ENCODE peak calls at places on chromosomes 7 and 10, in eight cellular contexts. One of them, this sample, is unnamed.

GRCh38 chr7:620052-620451 is 100.4 kb upstream of the PDGFA start:
- DNase-seq in C1 segment of cervical spinal cord: no peak
- DNase-seq in DMS153: no peak
- DNase-seq in EH: peak
- DNase-seq in hepatocyte: peak
- DNase-seq in thoracic aorta: no peak
- DNase-seq in GM23338: peak
- DNase-seq in stimulated activated CD8-positive, alpha-beta memory T cell treated with anti-CD3 and anti-CD28 coated beads, Interleukin-15, amount 100 ng/mL, for 48 hours: no peak
- DNase-seq in this sample: peak

GRCh38 chr10:70863470-70864160 is 24.8 kb downstream of the PCBD1 start:
- DNase-seq in C1 segment of cervical spinal cord: no peak
- DNase-seq in DMS153: no peak
- DNase-seq in EH: peak
- DNase-seq in hepatocyte: no peak
- DNase-seq in thoracic aorta: no peak
- DNase-seq in GM23338: no peak
- DNase-seq in stimulated activated CD8-positive, alpha-beta memory T cell treated with anti-CD3 and anti-CD28 coated beads, Interleukin-15, amount 100 ng/mL, for 48 hours: no peak
- DNase-seq in this sample: no peak

GRCh38 chr10:43131906-43132305 is 6.3 kb upstream of the CSGALNACT2 start:
- DNase-seq in C1 segment of cervical spinal cord: no peak
- DNase-seq in DMS153: no peak
- DNase-seq in EH: no peak
- DNase-seq in hepatocyte: no peak
- DNase-seq in thoracic aorta: no peak
- DNase-seq in GM23338: no peak
- DNase-seq in stimulated activated CD8-positive, alpha-beta memory T cell treated with anti-CD3 and anti-CD28 coated beads, Interleukin-15, amount 100 ng/mL, for 48 hours: no peak
- DNase-seq in this sample: no peak

GRCh38 chr7:1610013-1610677 is 40.3 kb upstream of the PSMG3 start:
- DNase-seq in C1 segment of cervical spinal cord: no peak
- DNase-seq in DMS153: no peak
- DNase-seq in EH: no peak
- DNase-seq in hepatocyte: no peak
- DNase-seq in thoracic aorta: no peak
- DNase-seq in GM23338: no peak
- DNase-seq in stimulated activated CD8-positive, alpha-beta memory T cell treated with anti-CD3 and anti-CD28 coated beads, Interleukin-15, amount 100 ng/mL, for 48 hours: no peak
- DNase-seq in this sample: no peak

GRCh38 chr10:34299105-34299611 is 515.9 kb downstream of the PARD3 start:
- DNase-seq in C1 segment of cervical spinal cord: peak
- DNase-seq in DMS153: no peak
- DNase-seq in EH: peak
- DNase-seq in hepatocyte: no peak
- DNase-seq in thoracic aorta: no peak
- DNase-seq in GM23338: no peak
- DNase-seq in stimulated activated CD8-positive, alpha-beta memory T cell treated with anti-CD3 and anti-CD28 coated beads, Interleukin-15, amount 100 ng/mL, for 48 hours: no peak
- DNase-seq in this sample: peak

GRCh38 chr10:79430506-79430905 is 14.9 kb downstream of the ZCCHC24 start:
- DNase-seq in C1 segment of cervical spinal cord: no peak
- DNase-seq in DMS153: no peak
- DNase-seq in EH: no peak
- DNase-seq in hepatocyte: no peak
- DNase-seq in thoracic aorta: no peak
- DNase-seq in GM23338: no peak
- DNase-seq in stimulated activated CD8-positive, alpha-beta memory T cell treated with anti-CD3 and anti-CD28 coated beads, Interleukin-15, amount 100 ng/mL, for 48 hours: no peak
- DNase-seq in this sample: no peak

GRCh38 chr10:91007656-91008055 is 86.8 kb upstream of the ANKRD1 start:
- DNase-seq in C1 segment of cervical spinal cord: no peak
- DNase-seq in DMS153: no peak
- DNase-seq in EH: no peak
- DNase-seq in hepatocyte: no peak
- DNase-seq in thoracic aorta: no peak
- DNase-seq in GM23338: no peak
- DNase-seq in stimulated activated CD8-positive, alpha-beta memory T cell treated with anti-CD3 and anti-CD28 coated beads, Interleukin-15, amount 100 ng/mL, for 48 hours: no peak
- DNase-seq in this sample: no peak

GRCh38 chr7:4134204-4134603 is 547.9 kb upstream of the FOXK1 start:
- DNase-seq in C1 segment of cervical spinal cord: no peak
- DNase-seq in DMS153: no peak
- DNase-seq in EH: no peak
- DNase-seq in hepatocyte: peak
- DNase-seq in thoracic aorta: no peak
- DNase-seq in GM23338: no peak
- DNase-seq in stimulated activated CD8-positive, alpha-beta memory T cell treated with anti-CD3 and anti-CD28 coated beads, Interleukin-15, amount 100 ng/mL, for 48 hours: no peak
- DNase-seq in this sample: no peak

GRCh38 chr7:39375047-39375873 is 190.9 kb upstream of the YAE1 start:
- DNase-seq in C1 segment of cervical spinal cord: no peak
- DNase-seq in DMS153: no peak
- DNase-seq in EH: no peak
- DNase-seq in hepatocyte: no peak
- DNase-seq in thoracic aorta: no peak
- DNase-seq in GM23338: no peak
- DNase-seq in stimulated activated CD8-positive, alpha-beta memory T cell treated with anti-CD3 and anti-CD28 coated beads, Interleukin-15, amount 100 ng/mL, for 48 hours: no peak
- DNase-seq in this sample: no peak

GRCh38 chr10:30059209-30060107 is at the start of gene JCAD:
- DNase-seq in C1 segment of cervical spinal cord: peak
- DNase-seq in DMS153: no peak
- DNase-seq in EH: peak
- DNase-seq in hepatocyte: peak
- DNase-seq in thoracic aorta: no peak
- DNase-seq in GM23338: peak
- DNase-seq in stimulated activated CD8-positive, alpha-beta memory T cell treated with anti-CD3 and anti-CD28 coated beads, Interleukin-15, amount 100 ng/mL, for 48 hours: peak
- DNase-seq in this sample: peak

GRCh38 chr7:36755484-36755883 is 31.2 kb upstream of the AOAH start:
- DNase-seq in C1 segment of cervical spinal cord: no peak
- DNase-seq in DMS153: no peak
- DNase-seq in EH: no peak
- DNase-seq in hepatocyte: no peak
- DNase-seq in thoracic aorta: no peak
- DNase-seq in GM23338: no peak
- DNase-seq in stimulated activated CD8-positive, alpha-beta memory T cell treated with anti-CD3 and anti-CD28 coated beads, Interleukin-15, amount 100 ng/mL, for 48 hours: no peak
- DNase-seq in this sample: no peak

GRCh38 chr10:7121154-7121797 is 289.6 kb downstream of the SFMBT2 start:
- DNase-seq in C1 segment of cervical spinal cord: peak
- DNase-seq in DMS153: no peak
- DNase-seq in EH: peak
- DNase-seq in hepatocyte: peak
- DNase-seq in thoracic aorta: no peak
- DNase-seq in GM23338: peak
- DNase-seq in stimulated activated CD8-positive, alpha-beta memory T cell treated with anti-CD3 and anti-CD28 coated beads, Interleukin-15, amount 100 ng/mL, for 48 hours: peak
- DNase-seq in this sample: peak

GRCh38 chr7:88013981-88014380 is 79.9 kb downstream of the ADAM22 start:
- DNase-seq in C1 segment of cervical spinal cord: no peak
- DNase-seq in DMS153: no peak
- DNase-seq in EH: no peak
- DNase-seq in hepatocyte: no peak
- DNase-seq in thoracic aorta: no peak
- DNase-seq in GM23338: no peak
- DNase-seq in stimulated activated CD8-positive, alpha-beta memory T cell treated with anti-CD3 and anti-CD28 coated beads, Interleukin-15, amount 100 ng/mL, for 48 hours: no peak
- DNase-seq in this sample: no peak

GRCh38 chr7:44678468-44679179 is 70.0 kb upstream of the ZMIZ2 start:
- DNase-seq in C1 segment of cervical spinal cord: no peak
- DNase-seq in DMS153: no peak
- DNase-seq in EH: peak
- DNase-seq in hepatocyte: peak
- DNase-seq in thoracic aorta: no peak
- DNase-seq in GM23338: no peak
- DNase-seq in stimulated activated CD8-positive, alpha-beta memory T cell treated with anti-CD3 and anti-CD28 coated beads, Interleukin-15, amount 100 ng/mL, for 48 hours: no peak
- DNase-seq in this sample: peak

GRCh38 chr10:15069230-15069629 is 19.3 kb downstream of the ACBD7 start:
- DNase-seq in C1 segment of cervical spinal cord: no peak
- DNase-seq in DMS153: no peak
- DNase-seq in EH: no peak
- DNase-seq in hepatocyte: no peak
- DNase-seq in thoracic aorta: no peak
- DNase-seq in GM23338: no peak
- DNase-seq in stimulated activated CD8-positive, alpha-beta memory T cell treated with anti-CD3 and anti-CD28 coated beads, Interleukin-15, amount 100 ng/mL, for 48 hours: no peak
- DNase-seq in this sample: no peak

GRCh38 chr7:42993038-42993437 is 60.9 kb downstream of the MRPL32 start:
- DNase-seq in C1 segment of cervical spinal cord: no peak
- DNase-seq in DMS153: no peak
- DNase-seq in EH: no peak
- DNase-seq in hepatocyte: peak
- DNase-seq in thoracic aorta: no peak
- DNase-seq in GM23338: peak
- DNase-seq in stimulated activated CD8-positive, alpha-beta memory T cell treated with anti-CD3 and anti-CD28 coated beads, Interleukin-15, amount 100 ng/mL, for 48 hours: no peak
- DNase-seq in this sample: peak

GRCh38 chr10:74991435-74991834 is 120.0 kb upstream of the SAMD8 start:
- DNase-seq in C1 segment of cervical spinal cord: no peak
- DNase-seq in DMS153: no peak
- DNase-seq in EH: peak
- DNase-seq in hepatocyte: peak
- DNase-seq in thoracic aorta: no peak
- DNase-seq in GM23338: peak
- DNase-seq in stimulated activated CD8-positive, alpha-beta memory T cell treated with anti-CD3 and anti-CD28 coated beads, Interleukin-15, amount 100 ng/mL, for 48 hours: no peak
- DNase-seq in this sample: peak

GRCh38 chr7:98868450-98868849 is 1.4 kb downstream of the TMEM130 start:
- DNase-seq in C1 segment of cervical spinal cord: no peak
- DNase-seq in DMS153: no peak
- DNase-seq in EH: no peak
- DNase-seq in hepatocyte: no peak
- DNase-seq in thoracic aorta: no peak
- DNase-seq in GM23338: no peak
- DNase-seq in stimulated activated CD8-positive, alpha-beta memory T cell treated with anti-CD3 and anti-CD28 coated beads, Interleukin-15, amount 100 ng/mL, for 48 hours: no peak
- DNase-seq in this sample: no peak

GRCh38 chr7:148747274-148747673 is 48.6 kb downstream of the CUL1 start:
- DNase-seq in C1 segment of cervical spinal cord: no peak
- DNase-seq in DMS153: peak
- DNase-seq in EH: no peak
- DNase-seq in hepatocyte: peak
- DNase-seq in thoracic aorta: no peak
- DNase-seq in GM23338: peak
- DNase-seq in stimulated activated CD8-positive, alpha-beta memory T cell treated with anti-CD3 and anti-CD28 coated beads, Interleukin-15, amount 100 ng/mL, for 48 hours: no peak
- DNase-seq in this sample: no peak

GRCh38 chr7:98178321-98178720 is 32.9 kb upstream of the BHLHA15 start:
- DNase-seq in C1 segment of cervical spinal cord: peak
- DNase-seq in DMS153: peak
- DNase-seq in EH: no peak
- DNase-seq in hepatocyte: no peak
- DNase-seq in thoracic aorta: no peak
- DNase-seq in GM23338: peak
- DNase-seq in stimulated activated CD8-positive, alpha-beta memory T cell treated with anti-CD3 and anti-CD28 coated beads, Interleukin-15, amount 100 ng/mL, for 48 hours: no peak
- DNase-seq in this sample: no peak

GRCh38 chr10:83371696-83372490 is 767.4 kb upstream of the GHITM start:
- DNase-seq in C1 segment of cervical spinal cord: no peak
- DNase-seq in DMS153: no peak
- DNase-seq in EH: peak
- DNase-seq in hepatocyte: no peak
- DNase-seq in thoracic aorta: no peak
- DNase-seq in GM23338: peak
- DNase-seq in stimulated activated CD8-positive, alpha-beta memory T cell treated with anti-CD3 and anti-CD28 coated beads, Interleukin-15, amount 100 ng/mL, for 48 hours: no peak
- DNase-seq in this sample: no peak

GRCh38 chr7:132368246-132368900 is 207.9 kb downstream of the PLXNA4 start:
- DNase-seq in C1 segment of cervical spinal cord: no peak
- DNase-seq in DMS153: peak
- DNase-seq in EH: no peak
- DNase-seq in hepatocyte: no peak
- DNase-seq in thoracic aorta: no peak
- DNase-seq in GM23338: no peak
- DNase-seq in stimulated activated CD8-positive, alpha-beta memory T cell treated with anti-CD3 and anti-CD28 coated beads, Interleukin-15, amount 100 ng/mL, for 48 hours: no peak
- DNase-seq in this sample: no peak

GRCh38 chr7:155115288-155115687 is 45.2 kb downstream of the HTR5A start:
- DNase-seq in C1 segment of cervical spinal cord: no peak
- DNase-seq in DMS153: no peak
- DNase-seq in EH: no peak
- DNase-seq in hepatocyte: no peak
- DNase-seq in thoracic aorta: no peak
- DNase-seq in GM23338: no peak
- DNase-seq in stimulated activated CD8-positive, alpha-beta memory T cell treated with anti-CD3 and anti-CD28 coated beads, Interleukin-15, amount 100 ng/mL, for 48 hours: no peak
- DNase-seq in this sample: no peak

GRCh38 chr10:77970869-77971803 is 44.6 kb upstream of the DLG5 start:
- DNase-seq in C1 segment of cervical spinal cord: no peak
- DNase-seq in DMS153: peak
- DNase-seq in EH: peak
- DNase-seq in hepatocyte: peak
- DNase-seq in thoracic aorta: peak
- DNase-seq in GM23338: peak
- DNase-seq in stimulated activated CD8-positive, alpha-beta memory T cell treated with anti-CD3 and anti-CD28 coated beads, Interleukin-15, amount 100 ng/mL, for 48 hours: no peak
- DNase-seq in this sample: peak

GRCh38 chr10:48477181-48477580 is 127.7 kb downstream of the ARHGAP22 start:
- DNase-seq in C1 segment of cervical spinal cord: no peak
- DNase-seq in DMS153: no peak
- DNase-seq in EH: no peak
- DNase-seq in hepatocyte: no peak
- DNase-seq in thoracic aorta: no peak
- DNase-seq in GM23338: no peak
- DNase-seq in stimulated activated CD8-positive, alpha-beta memory T cell treated with anti-CD3 and anti-CD28 coated beads, Interleukin-15, amount 100 ng/mL, for 48 hours: no peak
- DNase-seq in this sample: no peak

GRCh38 chr7:129845972-129846327 is 106.8 kb downstream of the UBE2H start:
- DNase-seq in C1 segment of cervical spinal cord: no peak
- DNase-seq in DMS153: no peak
- DNase-seq in EH: peak
- DNase-seq in hepatocyte: no peak
- DNase-seq in thoracic aorta: no peak
- DNase-seq in GM23338: no peak
- DNase-seq in stimulated activated CD8-positive, alpha-beta memory T cell treated with anti-CD3 and anti-CD28 coated beads, Interleukin-15, amount 100 ng/mL, for 48 hours: no peak
- DNase-seq in this sample: peak

GRCh38 chr7:43906327-43907010 is at the start of gene URGCP:
- DNase-seq in C1 segment of cervical spinal cord: peak
- DNase-seq in DMS153: no peak
- DNase-seq in EH: peak
- DNase-seq in hepatocyte: peak
- DNase-seq in thoracic aorta: no peak
- DNase-seq in GM23338: peak
- DNase-seq in stimulated activated CD8-positive, alpha-beta memory T cell treated with anti-CD3 and anti-CD28 coated beads, Interleukin-15, amount 100 ng/mL, for 48 hours: peak
- DNase-seq in this sample: peak

GRCh38 chr7:118858651-118859149 is 634.2 kb downstream of the ANKRD7 start:
- DNase-seq in C1 segment of cervical spinal cord: no peak
- DNase-seq in DMS153: no peak
- DNase-seq in EH: no peak
- DNase-seq in hepatocyte: no peak
- DNase-seq in thoracic aorta: no peak
- DNase-seq in GM23338: peak
- DNase-seq in stimulated activated CD8-positive, alpha-beta memory T cell treated with anti-CD3 and anti-CD28 coated beads, Interleukin-15, amount 100 ng/mL, for 48 hours: no peak
- DNase-seq in this sample: no peak

GRCh38 chr10:70063418-70064098 is 10.9 kb downstream of the MACROH2A2 start:
- DNase-seq in C1 segment of cervical spinal cord: no peak
- DNase-seq in DMS153: no peak
- DNase-seq in EH: no peak
- DNase-seq in hepatocyte: no peak
- DNase-seq in thoracic aorta: no peak
- DNase-seq in GM23338: no peak
- DNase-seq in stimulated activated CD8-positive, alpha-beta memory T cell treated with anti-CD3 and anti-CD28 coated beads, Interleukin-15, amount 100 ng/mL, for 48 hours: no peak
- DNase-seq in this sample: no peak

GRCh38 chr10:26367771-26368170 is 70.4 kb upstream of the APBB1IP start:
- DNase-seq in C1 segment of cervical spinal cord: no peak
- DNase-seq in DMS153: no peak
- DNase-seq in EH: peak
- DNase-seq in hepatocyte: peak
- DNase-seq in thoracic aorta: no peak
- DNase-seq in GM23338: peak
- DNase-seq in stimulated activated CD8-positive, alpha-beta memory T cell treated with anti-CD3 and anti-CD28 coated beads, Interleukin-15, amount 100 ng/mL, for 48 hours: no peak
- DNase-seq in this sample: peak

GRCh38 chr7:67021260-67021659 is 24.6 kb downstream of the TYW1 start:
- DNase-seq in C1 segment of cervical spinal cord: no peak
- DNase-seq in DMS153: no peak
- DNase-seq in EH: no peak
- DNase-seq in hepatocyte: no peak
- DNase-seq in thoracic aorta: no peak
- DNase-seq in GM23338: no peak
- DNase-seq in stimulated activated CD8-positive, alpha-beta memory T cell treated with anti-CD3 and anti-CD28 coated beads, Interleukin-15, amount 100 ng/mL, for 48 hours: no peak
- DNase-seq in this sample: no peak

GRCh38 chr7:115338016-115338415 is 416.1 kb downstream of the MDFIC start:
- DNase-seq in C1 segment of cervical spinal cord: no peak
- DNase-seq in DMS153: no peak
- DNase-seq in EH: no peak
- DNase-seq in hepatocyte: no peak
- DNase-seq in thoracic aorta: no peak
- DNase-seq in GM23338: no peak
- DNase-seq in stimulated activated CD8-positive, alpha-beta memory T cell treated with anti-CD3 and anti-CD28 coated beads, Interleukin-15, amount 100 ng/mL, for 48 hours: no peak
- DNase-seq in this sample: no peak

GRCh38 chr7:47435889-47436312 is 146.0 kb downstream of the TNS3 start:
- DNase-seq in C1 segment of cervical spinal cord: peak
- DNase-seq in DMS153: peak
- DNase-seq in EH: peak
- DNase-seq in hepatocyte: peak
- DNase-seq in thoracic aorta: no peak
- DNase-seq in GM23338: peak
- DNase-seq in stimulated activated CD8-positive, alpha-beta memory T cell treated with anti-CD3 and anti-CD28 coated beads, Interleukin-15, amount 100 ng/mL, for 48 hours: no peak
- DNase-seq in this sample: peak

GRCh38 chr10:90398551-90398950 is 459.3 kb downstream of the HTR7 start:
- DNase-seq in C1 segment of cervical spinal cord: no peak
- DNase-seq in DMS153: no peak
- DNase-seq in EH: peak
- DNase-seq in hepatocyte: no peak
- DNase-seq in thoracic aorta: no peak
- DNase-seq in GM23338: no peak
- DNase-seq in stimulated activated CD8-positive, alpha-beta memory T cell treated with anti-CD3 and anti-CD28 coated beads, Interleukin-15, amount 100 ng/mL, for 48 hours: no peak
- DNase-seq in this sample: peak

This sample was measured in RPMI7951.